ENCODE peak calls at places on chromosomes 12 and 14, in four cellular contexts. One of them, this sample, is unnamed.

GRCh38 chr12:98341021-98341420 is 174.4 kb upstream of the TMPO start:
- DNase-seq in EL: no peak
- DNase-seq in endothelial cell: no peak
- DNase-seq in CD8-positive, alpha-beta memory T cell: no peak
- DNase-seq in this sample: no peak

GRCh38 chr14:69005432-69006148 is 26.5 kb upstream of the ACTN1 start:
- DNase-seq in endothelial cell: no peak
- DNase-seq in EL: peak; percentile 91
- DNase-seq in CD8-positive, alpha-beta memory T cell: no peak
- DNase-seq in this sample: peak; percentile 58

GRCh38 chr14:59161571-59162175 is 26.8 kb upstream of the DAAM1 start:
- DNase-seq in EL: peak; percentile 25
- DNase-seq in endothelial cell: no peak
- DNase-seq in CD8-positive, alpha-beta memory T cell: no peak
- DNase-seq in this sample: no peak

GRCh38 chr12:93164103-93164880 is 213.4 kb upstream of the NUDT4 start:
- DNase-seq in endothelial cell: no peak
- DNase-seq in EL: peak; percentile 21
- DNase-seq in CD8-positive, alpha-beta memory T cell: no peak
- DNase-seq in this sample: peak; percentile 70

GRCh38 chr12:2187195-2187963 is 134.6 kb downstream of the CACNA1C start:
- DNase-seq in endothelial cell: no peak
- DNase-seq in CD8-positive, alpha-beta memory T cell: no peak
- DNase-seq in EL: no peak
- DNase-seq in this sample: no peak

GRCh38 chr14:22794533-22794932 is 20.7 kb downstream of the SLC7A7 start:
- DNase-seq in CD8-positive, alpha-beta memory T cell: no peak
- DNase-seq in EL: no peak
- DNase-seq in endothelial cell: no peak
- DNase-seq in this sample: no peak

GRCh38 chr12:42756841-42757661 is 167.5 kb upstream of the PRICKLE1 start:
- DNase-seq in EL: peak; percentile 94
- DNase-seq in endothelial cell: no peak
- DNase-seq in CD8-positive, alpha-beta memory T cell: no peak
- DNase-seq in this sample: peak; percentile 61

GRCh38 chr12:47965581-47965980 is 2.2 kb downstream of the TMEM106C start:
- DNase-seq in endothelial cell: no peak
- DNase-seq in EL: no peak
- DNase-seq in CD8-positive, alpha-beta memory T cell: no peak
- DNase-seq in this sample: no peak